ENCODE peak calls at places on chromosomes 11 and 22, in six cellular contexts. N is A549, L is brain microvascular endothelial cell, S is transverse colon, P is ascending aorta, U is mucosa of descending colon. O is an unnamed sample.

GRCh38 chr11:35214792-35215193 is 75.8 kb downstream of the CD44 start:
- DNase-seq in N (peak; percentile 46), L (peak; percentile 98), S (no peak), P (no peak), U (no peak), O (peak; percentile 88)

GRCh38 chr11:14537134-14537599 is 17.0 kb upstream of the PSMA1 start:
- DNase-seq in N (peak; percentile 44), L (peak; percentile 31), S (peak; percentile 32), P (no peak), U (no peak), O (no peak)

GRCh38 chr11:22832315-22833041 is 2.9 kb upstream of the SVIP start:
- DNase-seq in N (peak; percentile 15), L (peak; percentile 59), S (no peak), P (no peak), U (no peak), O (no peak)

GRCh38 chr22:37484115-37485005 is 1.8 kb downstream of the MFNG start:
- DNase-seq in N (no peak), L (no peak), S (peak; percentile 83), P (peak; percentile 82), U (peak; percentile 94), O (no peak)

GRCh38 chr11:95556342-95557151 is 233.0 kb downstream of the FAM76B start:
- DNase-seq in N (no peak), L (no peak), S (no peak), P (no peak), U (no peak), O (peak; percentile 66)

GRCh38 chr22:49946612-49947295 is 13.8 kb upstream of the PIM3 start:
- DNase-seq in N (no peak), L (no peak), S (peak; percentile 69), P (no peak), U (no peak), O (no peak)

GRCh38 chr11:71372693-71373657 is 75.2 kb downstream of the DHCR7 start:
- DNase-seq in N (peak; percentile 46), L (peak; percentile 11), S (no peak), P (no peak), U (no peak), O (peak; percentile 11)

GRCh38 chr11:46541593-46542371 is 52.0 kb downstream of the AMBRA1 start:
- DNase-seq in N (peak; percentile 42), L (no peak), S (peak; percentile 88), P (no peak), U (peak; percentile 83), O (no peak)

GRCh38 chr11:123650901-123651300 is 3.5 kb downstream of the SCN3B start:
- DNase-seq in N (no peak), L (no peak), S (no peak), P (no peak), U (no peak), O (no peak)

GRCh38 chr11:75820636-75821035 is 5.6 kb downstream of the UVRAG start:
- DNase-seq in N (no peak), L (peak; percentile 31), S (no peak), P (no peak), U (no peak), O (no peak)

GRCh38 chr11:83549984-83550667 is 264.0 kb upstream of the CCDC90B start:
- DNase-seq in N (no peak), L (no peak), S (no peak), P (no peak), U (no peak), O (no peak)

GRCh38 chr22:39520874-39521857 is 804 bp downstream of the ATF4 start:
- DNase-seq in N (peak; percentile 72), L (peak; percentile 72), S (peak; percentile 84), P (peak; percentile 91), U (peak; percentile 89), O (no peak)

DNA sequence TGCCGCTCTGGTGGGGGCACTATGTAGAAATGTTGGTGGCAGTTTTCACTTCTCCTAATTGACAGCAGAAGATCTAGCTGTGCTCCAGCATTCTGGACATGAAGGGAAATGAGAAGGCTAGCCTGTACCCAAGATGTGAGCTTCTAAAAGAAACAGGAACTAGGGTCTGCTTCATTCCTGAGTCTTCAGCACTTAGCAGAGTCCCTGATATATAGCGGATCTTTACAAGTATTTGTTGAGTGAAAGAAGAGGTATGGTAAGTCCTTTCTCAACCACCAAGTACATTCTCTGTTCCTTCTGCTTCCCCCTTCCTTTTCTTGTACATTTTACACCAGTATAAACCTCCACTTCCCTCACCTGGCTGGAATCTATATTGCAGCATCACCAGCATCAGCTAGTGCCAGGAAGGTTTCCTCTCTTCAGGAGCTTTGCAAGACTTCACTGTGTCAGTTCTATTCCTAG is 408.3 kb upstream of the CADM1 start:
- DNase-seq in N (no peak), L (no peak), S (no peak), P (no peak), U (no peak), O (no peak)
- TF ChIP-seq CTCF in N (no peak), L (peak; percentile 40), S (peak; percentile 5), P (no peak), U (no peak), O (peak; percentile 12)

GRCh38 chr11:63609971-63610580 is 4.2 kb downstream of the PLAAT3 start:
- DNase-seq in N (no peak), L (no peak), S (no peak), P (no peak), U (no peak), O (no peak)
- H3K4me3 ChIP-seq in N (no peak overlapping the region), L (no peak overlapping the region), S (no peak overlapping the region), P (no peak overlapping the region), U (no peak overlapping the region), O (no peak overlapping the region)

DNA sequence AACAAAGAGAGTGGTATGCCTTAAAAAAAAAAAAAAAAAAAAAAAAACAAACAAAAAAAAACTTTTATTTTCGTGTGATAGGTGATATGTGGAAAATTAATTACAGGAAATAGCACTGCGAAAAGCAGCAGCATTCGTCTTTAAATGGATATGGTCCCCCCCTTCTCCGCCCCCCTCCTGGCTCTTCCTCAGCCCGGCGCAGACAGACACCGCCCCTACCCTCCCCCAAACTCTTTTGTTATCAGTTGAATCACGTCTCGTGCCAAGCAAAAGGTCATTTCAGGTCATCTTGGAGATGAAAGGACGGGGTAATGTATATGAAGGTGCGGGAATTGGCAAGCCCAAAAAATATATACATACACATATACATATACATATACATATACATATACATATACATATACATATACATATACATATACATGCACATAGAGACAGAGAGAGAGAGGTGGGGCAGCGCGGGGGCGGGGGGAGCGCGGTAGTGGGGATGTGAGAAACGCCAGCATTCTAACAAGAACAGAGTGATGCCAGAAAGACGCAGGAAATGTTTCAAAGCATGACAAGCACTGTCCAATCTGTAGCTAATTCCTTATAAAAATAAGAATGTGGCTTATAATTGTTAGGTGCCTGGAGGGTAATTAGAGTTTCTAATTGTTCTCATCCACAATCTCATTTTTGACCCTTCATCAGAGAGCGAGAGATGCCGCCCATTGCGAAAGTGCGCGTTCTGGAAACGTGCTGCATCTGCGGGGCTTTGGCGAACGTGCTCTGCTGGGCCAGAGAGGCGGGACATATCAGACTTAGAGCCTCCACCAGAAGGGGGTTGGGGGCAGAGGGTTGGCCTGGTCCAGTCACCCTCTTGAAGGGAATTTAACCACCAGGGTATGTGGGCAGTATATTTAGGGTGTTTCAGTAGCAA is 214.5 kb upstream of the UBASH3B start:
- DNase-seq in N (peak; percentile 29), L (peak; percentile 14), S (peak; percentile 10), P (peak; percentile 72), U (peak; percentile 58), O (no peak)
- TF ChIP-seq CTCF in N (no peak), L (no peak), S (no peak), P (no peak), U (no peak), O (no peak)

DNA sequence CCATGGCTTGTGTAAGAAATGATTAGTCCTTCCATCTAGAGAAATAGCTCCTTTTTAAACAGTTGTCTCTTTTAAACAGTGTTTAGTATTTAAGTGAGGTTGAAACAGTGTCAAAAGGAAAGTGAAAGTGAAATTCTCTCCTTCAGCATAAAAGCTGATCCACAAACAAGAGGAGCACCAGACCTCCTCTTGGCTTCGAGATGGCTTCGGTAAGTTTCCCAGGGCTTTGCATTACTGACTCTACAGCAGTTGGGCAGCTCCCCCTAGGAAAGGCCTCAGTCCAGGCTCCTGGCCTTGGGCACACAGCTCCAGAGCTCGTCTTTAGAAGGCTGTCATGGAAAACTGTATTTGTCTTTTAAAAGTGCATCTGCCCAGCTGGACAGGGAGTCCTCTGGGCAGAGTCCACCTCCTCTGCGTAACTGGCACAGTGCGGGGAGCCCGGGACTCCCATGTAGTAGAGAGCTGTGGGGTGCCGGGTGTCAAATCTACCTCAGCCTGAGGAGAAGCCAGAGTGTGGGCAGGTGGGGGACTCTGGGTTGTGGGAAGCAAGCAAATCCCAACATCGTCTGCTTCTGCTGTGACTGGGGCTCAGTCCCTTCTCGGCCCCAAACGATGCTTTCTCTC is at the start of gene PLAAT4:
- DNase-seq in N (no peak), L (peak; percentile 53), S (peak; percentile 41), P (peak; percentile 65), U (no peak), O (no peak)
- H3K4me3 ChIP-seq in N (no peak within 1 kb of the TSS), L (peak within 1 kb of the TSS; percentile 22), S (peak within 1 kb of the TSS; percentile 32), P (peak within 1 kb of the TSS; percentile 64), U (no peak within 1 kb of the TSS), O (peak within 1 kb of the TSS; percentile 29)

O was measured in AG09309.